ENCODE peak calls at places on chromosomes 12 and 14, in six cellular contexts. One of them, this sample, is unnamed.

GRCh38 chr12:109125791-109126190 is 9.4 kb downstream of the ACACB start:
- DNase-seq in GM04503: no peak
- DNase-seq in GM12891: no peak
- DNase-seq in EL: no peak
- DNase-seq in endothelial cell of umbilical vein: no peak
- DNase-seq in head of caudate nucleus: no peak
- DNase-seq in this sample: no peak

GRCh38 chr14:75449703-75450102 is 21.9 kb downstream of the JDP2 start:
- DNase-seq in GM04503: no peak
- DNase-seq in GM12891: no peak
- DNase-seq in EL: no peak
- DNase-seq in endothelial cell of umbilical vein: no peak
- DNase-seq in head of caudate nucleus: no peak
- DNase-seq in this sample: no peak

GRCh38 chr12:105522166-105522825 is 191.8 kb downstream of the C12orf75 start:
- DNase-seq in GM04503: peak; percentile 52
- DNase-seq in GM12891: no peak
- DNase-seq in EL: peak; percentile 91
- DNase-seq in endothelial cell of umbilical vein: no peak
- DNase-seq in head of caudate nucleus: no peak
- DNase-seq in this sample: no peak

GRCh38 chr12:122841544-122842321 is 6.5 kb downstream of the HIP1R start:
- DNase-seq in GM04503: peak; percentile 66
- DNase-seq in GM12891: no peak
- DNase-seq in EL: peak; percentile 78
- DNase-seq in endothelial cell of umbilical vein: no peak
- DNase-seq in head of caudate nucleus: peak; percentile 69
- DNase-seq in this sample: peak; percentile 59

GRCh38 chr12:120466560-120467315 is 2.8 kb downstream of the SRSF9 start:
- DNase-seq in GM04503: no peak
- DNase-seq in GM12891: no peak
- DNase-seq in EL: peak; percentile 62
- DNase-seq in endothelial cell of umbilical vein: peak; percentile 29
- DNase-seq in head of caudate nucleus: peak; percentile 46
- DNase-seq in this sample: peak; percentile 31

GRCh38 chr12:125245601-125246345 is 180.5 kb downstream of the AACS start:
- DNase-seq in GM04503: no peak
- DNase-seq in GM12891: no peak
- DNase-seq in EL: no peak
- DNase-seq in endothelial cell of umbilical vein: no peak
- DNase-seq in head of caudate nucleus: peak; percentile 35
- DNase-seq in this sample: no peak

GRCh38 chr12:45409966-45410365 is 194.1 kb downstream of the ANO6 start:
- DNase-seq in GM04503: peak; percentile 65
- DNase-seq in GM12891: no peak
- DNase-seq in EL: peak; percentile 78
- DNase-seq in endothelial cell of umbilical vein: no peak
- DNase-seq in head of caudate nucleus: no peak
- DNase-seq in this sample: no peak

GRCh38 chr14:101721951-101722661 is 39.4 kb upstream of the PPP2R5C start:
- DNase-seq in GM04503: peak; percentile 16
- DNase-seq in GM12891: no peak
- DNase-seq in EL: peak; percentile 92
- DNase-seq in endothelial cell of umbilical vein: peak; percentile 80
- DNase-seq in head of caudate nucleus: no peak
- DNase-seq in this sample: peak; percentile 84

This sample was measured in Caki2.